ENCODE peak calls at places on chromosomes 3 and 15, in seven cellular contexts. One of them, this sample, is unnamed.

GRCh38 chr3:24545917-24546316 is 51.3 kb upstream of the THRB start:
- DNase-seq in cardiac fibroblast: peak
- DNase-seq in small intestine: no peak
- DNase-seq in mesendoderm: no peak
- DNase-seq in psoas muscle: peak
- DNase-seq in transverse colon: peak
- DNase-seq in heart left ventricle: no peak
- DNase-seq in this sample: no peak

GRCh38 chr3:10555263-10555662 is 49.9 kb upstream of the ATP2B2 start:
- DNase-seq in cardiac fibroblast: no peak
- DNase-seq in small intestine: no peak
- DNase-seq in mesendoderm: peak
- DNase-seq in psoas muscle: no peak
- DNase-seq in transverse colon: no peak
- DNase-seq in heart left ventricle: no peak
- DNase-seq in this sample: no peak

GRCh38 chr3:101825904-101826445 is 23.3 kb upstream of the NFKBIZ start:
- DNase-seq in cardiac fibroblast: peak
- DNase-seq in small intestine: no peak
- DNase-seq in mesendoderm: no peak
- DNase-seq in psoas muscle: no peak
- DNase-seq in transverse colon: no peak
- DNase-seq in heart left ventricle: no peak
- DNase-seq in this sample: no peak

GRCh38 chr3:42846682-42847522 is 28.8 kb downstream of the CYP8B1 start:
- DNase-seq in cardiac fibroblast: no peak
- DNase-seq in small intestine: no peak
- DNase-seq in mesendoderm: no peak
- DNase-seq in psoas muscle: no peak
- DNase-seq in transverse colon: peak
- DNase-seq in heart left ventricle: no peak
- DNase-seq in this sample: no peak

GRCh38 chr15:60713096-60714084 is 234.4 kb upstream of the ICE2 start:
- DNase-seq in cardiac fibroblast: peak
- DNase-seq in small intestine: no peak
- DNase-seq in mesendoderm: no peak
- DNase-seq in psoas muscle: peak
- DNase-seq in transverse colon: no peak
- DNase-seq in heart left ventricle: no peak
- DNase-seq in this sample: no peak

GRCh38 chr3:115040673-115041286 is 106.3 kb downstream of the ZBTB20 start:
- DNase-seq in cardiac fibroblast: peak
- DNase-seq in small intestine: peak
- DNase-seq in mesendoderm: peak
- DNase-seq in psoas muscle: no peak
- DNase-seq in transverse colon: peak
- DNase-seq in heart left ventricle: no peak
- DNase-seq in this sample: no peak

GRCh38 chr15:89904519-89904918 is 8.2 kb downstream of the ARPIN start:
- DNase-seq in cardiac fibroblast: no peak
- DNase-seq in small intestine: no peak
- DNase-seq in mesendoderm: no peak
- DNase-seq in psoas muscle: no peak
- DNase-seq in transverse colon: no peak
- DNase-seq in heart left ventricle: no peak
- DNase-seq in this sample: no peak

GRCh38 chr3:105394177-105394576 is 27.5 kb downstream of the ALCAM start:
- DNase-seq in cardiac fibroblast: peak
- DNase-seq in small intestine: no peak
- DNase-seq in mesendoderm: peak
- DNase-seq in psoas muscle: no peak
- DNase-seq in transverse colon: no peak
- DNase-seq in heart left ventricle: no peak
- DNase-seq in this sample: no peak

GRCh38 chr3:11662392-11662990 is 18.8 kb upstream of the VGLL4 start:
- DNase-seq in cardiac fibroblast: peak
- DNase-seq in small intestine: no peak
- DNase-seq in mesendoderm: peak
- DNase-seq in psoas muscle: no peak
- DNase-seq in transverse colon: no peak
- DNase-seq in heart left ventricle: no peak
- DNase-seq in this sample: no peak

GRCh38 chr3:63565220-63565619 is 87.3 kb upstream of the SNTN start:
- DNase-seq in cardiac fibroblast: no peak
- DNase-seq in small intestine: no peak
- DNase-seq in mesendoderm: peak
- DNase-seq in psoas muscle: no peak
- DNase-seq in transverse colon: no peak
- DNase-seq in heart left ventricle: no peak
- DNase-seq in this sample: no peak

GRCh38 chr3:114846252-114846651 is 300.8 kb downstream of the ZBTB20 start:
- DNase-seq in cardiac fibroblast: no peak
- DNase-seq in small intestine: no peak
- DNase-seq in mesendoderm: no peak
- DNase-seq in psoas muscle: no peak
- DNase-seq in transverse colon: no peak
- DNase-seq in heart left ventricle: no peak
- DNase-seq in this sample: no peak

GRCh38 chr3:190005343-190006113 is 115.2 kb downstream of the P3H2 start:
- DNase-seq in cardiac fibroblast: no peak
- DNase-seq in small intestine: no peak
- DNase-seq in mesendoderm: no peak
- DNase-seq in psoas muscle: no peak
- DNase-seq in transverse colon: no peak
- DNase-seq in heart left ventricle: no peak
- DNase-seq in this sample: no peak

GRCh38 chr3:32285910-32286309 is 47.4 kb downstream of the CMTM8 start:
- DNase-seq in cardiac fibroblast: peak
- DNase-seq in small intestine: no peak
- DNase-seq in mesendoderm: no peak
- DNase-seq in psoas muscle: no peak
- DNase-seq in transverse colon: no peak
- DNase-seq in heart left ventricle: no peak
- DNase-seq in this sample: no peak

GRCh38 chr15:47670365-47670764 is 46.9 kb upstream of the SEMA6D start:
- DNase-seq in cardiac fibroblast: no peak
- DNase-seq in small intestine: no peak
- DNase-seq in mesendoderm: no peak
- DNase-seq in psoas muscle: no peak
- DNase-seq in transverse colon: no peak
- DNase-seq in heart left ventricle: no peak
- DNase-seq in this sample: no peak

DNA sequence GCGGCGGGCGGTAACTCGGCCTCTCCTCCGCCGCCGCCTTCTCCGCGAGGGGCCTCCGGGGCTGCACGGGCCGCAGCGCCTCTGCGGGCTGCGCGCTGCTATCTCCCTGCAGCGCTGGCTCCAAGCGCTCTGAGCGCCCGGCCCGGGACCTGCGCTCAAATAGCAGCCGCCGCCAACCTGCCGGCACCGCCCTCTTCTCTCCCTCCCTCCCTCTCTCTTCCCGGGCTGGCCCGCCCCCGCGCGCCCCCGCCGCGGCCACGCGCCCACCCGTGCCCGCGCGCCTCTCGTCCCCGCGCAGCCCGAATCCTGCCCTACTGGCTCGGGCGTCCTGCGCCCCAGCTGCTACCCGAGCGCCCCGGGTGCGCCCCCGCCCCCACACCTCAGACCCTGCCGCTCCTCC is at the start of gene CACNA2D2:
- DNase-seq in cardiac fibroblast: peak
- DNase-seq in small intestine: peak
- DNase-seq in mesendoderm: peak
- DNase-seq in psoas muscle: peak
- DNase-seq in transverse colon: peak
- DNase-seq in heart left ventricle: peak
- DNase-seq in this sample: no peak
- H3K4me3 ChIP-seq in cardiac fibroblast: no peak
- H3K4me3 ChIP-seq in small intestine: peak
- H3K4me3 ChIP-seq in mesendoderm: peak
- H3K4me3 ChIP-seq in psoas muscle: peak
- H3K4me3 ChIP-seq in transverse colon: peak
- H3K4me3 ChIP-seq in heart left ventricle: peak
- H3K4me3 ChIP-seq in this sample: no peak

GRCh38 chr3:17078885-17079465 is 194.2 kb downstream of the PLCL2 start:
- DNase-seq in cardiac fibroblast: no peak
- DNase-seq in small intestine: no peak
- DNase-seq in mesendoderm: no peak
- DNase-seq in psoas muscle: no peak
- DNase-seq in transverse colon: no peak
- DNase-seq in heart left ventricle: no peak
- DNase-seq in this sample: no peak

GRCh38 chr3:17076940-17077605 is 192.3 kb downstream of the PLCL2 start:
- DNase-seq in cardiac fibroblast: no peak
- DNase-seq in small intestine: no peak
- DNase-seq in mesendoderm: no peak
- DNase-seq in psoas muscle: no peak
- DNase-seq in transverse colon: no peak
- DNase-seq in heart left ventricle: no peak
- DNase-seq in this sample: no peak

GRCh38 chr3:17081520-17081919 is 196.8 kb downstream of the PLCL2 start:
- DNase-seq in cardiac fibroblast: no peak
- DNase-seq in small intestine: no peak
- DNase-seq in mesendoderm: no peak
- DNase-seq in psoas muscle: no peak
- DNase-seq in transverse colon: no peak
- DNase-seq in heart left ventricle: no peak
- DNase-seq in this sample: no peak

GRCh38 chr3:17077614-17078013 is 192.9 kb downstream of the PLCL2 start:
- DNase-seq in cardiac fibroblast: peak
- DNase-seq in small intestine: no peak
- DNase-seq in mesendoderm: no peak
- DNase-seq in psoas muscle: peak
- DNase-seq in transverse colon: no peak
- DNase-seq in heart left ventricle: no peak
- DNase-seq in this sample: no peak

DNA sequence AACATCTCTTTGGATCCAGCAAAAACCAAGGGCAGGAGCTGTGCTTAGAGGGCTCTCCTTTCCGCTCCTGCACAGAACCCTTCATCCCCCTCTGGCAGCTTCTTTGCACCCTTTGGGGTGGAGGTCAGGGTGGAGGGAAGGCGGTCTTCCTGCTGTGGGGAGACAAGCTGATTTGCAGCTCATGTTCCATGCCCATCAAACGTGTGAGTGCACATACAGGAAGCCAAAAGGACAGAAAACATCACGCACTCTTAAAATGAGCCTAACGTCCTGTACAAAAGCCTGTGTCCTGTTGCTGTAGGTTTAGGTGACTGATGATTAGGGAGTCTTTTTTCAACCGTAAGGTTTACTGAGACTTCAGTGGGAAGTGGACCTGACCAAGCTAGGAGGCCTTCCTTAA is 195.2 kb downstream of the PLCL2 start:
- DNase-seq in cardiac fibroblast: no peak
- DNase-seq in small intestine: no peak
- DNase-seq in mesendoderm: no peak
- DNase-seq in psoas muscle: no peak
- DNase-seq in transverse colon: no peak
- DNase-seq in heart left ventricle: no peak
- DNase-seq in this sample: no peak
- H3K4me3 ChIP-seq in cardiac fibroblast: no peak
- H3K4me3 ChIP-seq in small intestine: no peak
- H3K4me3 ChIP-seq in mesendoderm: no peak
- H3K4me3 ChIP-seq in psoas muscle: no peak
- H3K4me3 ChIP-seq in transverse colon: no peak
- H3K4me3 ChIP-seq in heart left ventricle: no peak
- H3K4me3 ChIP-seq in this sample: no peak

DNA sequence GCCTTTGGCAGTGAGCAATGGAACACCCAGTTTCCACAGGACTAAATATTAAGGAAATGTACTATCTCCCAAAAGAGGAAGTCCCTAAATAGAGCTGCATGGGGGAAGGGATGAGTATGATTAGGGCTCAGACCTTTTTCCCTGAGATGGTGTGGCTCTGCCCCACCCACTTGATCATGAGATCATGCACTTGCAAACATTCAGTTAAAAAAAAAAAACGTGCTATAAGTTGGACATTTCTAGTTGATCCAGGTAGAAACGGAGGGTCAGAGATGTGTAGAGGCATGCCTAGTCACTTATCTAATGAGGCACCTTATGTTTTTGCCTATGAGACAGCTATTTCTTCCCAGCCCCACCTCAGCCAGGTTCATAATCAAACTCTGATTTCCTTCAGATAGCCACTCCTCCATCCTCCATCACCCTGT is 24.5 kb upstream of the SSR3 start:
- DNase-seq in cardiac fibroblast: no peak
- DNase-seq in small intestine: no peak
- DNase-seq in mesendoderm: no peak
- DNase-seq in psoas muscle: no peak
- DNase-seq in transverse colon: no peak
- DNase-seq in heart left ventricle: no peak
- DNase-seq in this sample: no peak
- H3K4me3 ChIP-seq in cardiac fibroblast: no peak
- H3K4me3 ChIP-seq in small intestine: no peak
- H3K4me3 ChIP-seq in mesendoderm: no peak
- H3K4me3 ChIP-seq in psoas muscle: no peak
- H3K4me3 ChIP-seq in transverse colon: no peak
- H3K4me3 ChIP-seq in heart left ventricle: no peak
- H3K4me3 ChIP-seq in this sample: no peak

GRCh38 chr3:129068291-129068886 is 7.8 kb downstream of the GP9 start:
- DNase-seq in cardiac fibroblast: peak
- DNase-seq in small intestine: no peak
- DNase-seq in mesendoderm: no peak
- DNase-seq in psoas muscle: no peak
- DNase-seq in transverse colon: no peak
- DNase-seq in heart left ventricle: peak
- DNase-seq in this sample: no peak
- H3K4me3 ChIP-seq in cardiac fibroblast: peak
- H3K4me3 ChIP-seq in small intestine: peak
- H3K4me3 ChIP-seq in mesendoderm: no peak
- H3K4me3 ChIP-seq in psoas muscle: peak
- H3K4me3 ChIP-seq in transverse colon: no peak
- H3K4me3 ChIP-seq in heart left ventricle: peak
- H3K4me3 ChIP-seq in this sample: peak

GRCh38 chr3:64684715-64685261 is 3.0 kb downstream of the ADAMTS9 start:
- DNase-seq in cardiac fibroblast: peak
- DNase-seq in small intestine: peak
- DNase-seq in mesendoderm: peak
- DNase-seq in psoas muscle: peak
- DNase-seq in transverse colon: peak
- DNase-seq in heart left ventricle: peak
- DNase-seq in this sample: no peak

GRCh38 chr3:64687381-64687780 is 419 bp downstream of the ADAMTS9 start:
- DNase-seq in cardiac fibroblast: no peak
- DNase-seq in small intestine: peak
- DNase-seq in mesendoderm: no peak
- DNase-seq in psoas muscle: no peak
- DNase-seq in transverse colon: peak
- DNase-seq in heart left ventricle: no peak
- DNase-seq in this sample: no peak

GRCh38 chr3:64686446-64686908 is 1.3 kb downstream of the ADAMTS9 start:
- DNase-seq in cardiac fibroblast: no peak
- DNase-seq in small intestine: peak
- DNase-seq in mesendoderm: peak
- DNase-seq in psoas muscle: peak
- DNase-seq in transverse colon: peak
- DNase-seq in heart left ventricle: peak
- DNase-seq in this sample: no peak

GRCh38 chr3:64685800-64686445 is 1.9 kb downstream of the ADAMTS9 start:
- DNase-seq in cardiac fibroblast: peak
- DNase-seq in small intestine: peak
- DNase-seq in mesendoderm: peak
- DNase-seq in psoas muscle: peak
- DNase-seq in transverse colon: peak
- DNase-seq in heart left ventricle: peak
- DNase-seq in this sample: no peak

GRCh38 chr3:64685331-64685799 is 2.4 kb downstream of the ADAMTS9 start:
- DNase-seq in cardiac fibroblast: peak
- DNase-seq in small intestine: peak
- DNase-seq in mesendoderm: no peak
- DNase-seq in psoas muscle: peak
- DNase-seq in transverse colon: peak
- DNase-seq in heart left ventricle: peak
- DNase-seq in this sample: no peak
- H3K4me3 ChIP-seq in cardiac fibroblast: peak
- H3K4me3 ChIP-seq in small intestine: peak
- H3K4me3 ChIP-seq in mesendoderm: peak
- H3K4me3 ChIP-seq in psoas muscle: peak
- H3K4me3 ChIP-seq in transverse colon: peak
- H3K4me3 ChIP-seq in heart left ventricle: peak
- H3K4me3 ChIP-seq in this sample: peak